ENCODE peak calls at places on chromosomes 12 and 14, in ten cellular contexts. O is astrocyte of the spinal cord, P is AG09319, V is epithelial cell of esophagus, K is pancreas, H is lung, L is B cell, R is left ventricle myocardium inferior, D is mesothelial cell of epicardium, X is dorsolateral prefrontal cortex. I is an unnamed sample.

GRCh38 chr14:20632831-20633771 is 8.4 kb downstream of the OR6S1 start:
- DNase-seq in O (peak), L (peak), R (no peak), K (peak), D (no peak), H (peak), X (no peak), P (peak), V (peak), I (no peak)

GRCh38 chr12:119679490-119679889 is 11.6 kb downstream of the PRKAB1 start:
- DNase-seq in L (no peak), K (no peak), P (no peak), R (no peak), D (no peak), V (no peak), H (no peak), X (no peak), O (no peak), I (no peak)

GRCh38 chr12:88063375-88063774 is 34.2 kb upstream of the C12orf50 start:
- DNase-seq in L (no peak), P (no peak), O (peak), H (no peak), X (no peak), D (no peak), V (no peak), K (no peak), R (no peak), I (no peak)

GRCh38 chr12:82964446-82964845 is 277.7 kb downstream of the TMTC2 start:
- DNase-seq in O (no peak), L (no peak), D (no peak), K (no peak), X (no peak), R (no peak), V (peak), P (no peak), H (no peak), I (no peak)

GRCh38 chr12:121805800-121806555 is 2.2 kb downstream of the SETD1B start:
- DNase-seq in O (no peak), P (no peak), X (no peak), D (no peak), H (no peak), K (no peak), R (no peak), L (peak), V (no peak), I (no peak)

GRCh38 chr12:116861331-116861730 is 19.9 kb downstream of the HRK start:
- DNase-seq in K (no peak), R (peak), L (peak), V (no peak), O (peak), D (no peak), X (peak), P (peak), H (no peak), I (peak)

GRCh38 chr12:38144601-38145436 is 171.8 kb upstream of the ALG10B start:
- DNase-seq in P (no peak), K (peak), D (no peak), X (no peak), R (no peak), V (peak), O (no peak), L (no peak), H (no peak), I (no peak)

GRCh38 chr14:34930591-34931069 is 52.2 kb upstream of the SRP54 start:
- DNase-seq in V (no peak), X (no peak), O (no peak), K (no peak), R (no peak), H (no peak), P (no peak), L (no peak), D (no peak), I (no peak)

GRCh38 chr12:75878382-75878720 is 153.2 kb downstream of the PHLDA1 start:
- DNase-seq in D (no peak), V (peak), H (no peak), K (no peak), L (no peak), R (no peak), O (peak), P (peak), X (no peak), I (peak)

GRCh38 chr12:49487605-49488004 is 51.2 kb upstream of the KCNH3 start:
- DNase-seq in R (no peak), X (no peak), P (no peak), O (no peak), H (no peak), D (no peak), V (no peak), L (no peak), K (no peak), I (no peak)

GRCh38 chr14:74299061-74299545 is 3.6 kb downstream of the ABCD4 start:
- DNase-seq in P (no peak), K (no peak), X (no peak), O (peak), V (peak), D (no peak), H (no peak), L (no peak), R (no peak), I (no peak)

GRCh38 chr14:64654072-64654899 is 49.9 kb upstream of the PLEKHG3 start:
- DNase-seq in L (no peak), R (no peak), H (no peak), O (peak), K (no peak), D (no peak), P (no peak), X (no peak), V (peak), I (no peak)

GRCh38 chr12:121578230-121579189 is 2.3 kb downstream of the KDM2B start:
- DNase-seq in D (no peak), P (no peak), O (no peak), X (peak), H (no peak), R (peak), V (no peak), K (no peak), L (peak), I (no peak)

GRCh38 chr12:47074757-47075156 is 4.7 kb upstream of the PCED1B start:
- DNase-seq in V (no peak), H (no peak), L (no peak), K (no peak), D (no peak), R (no peak), O (no peak), X (no peak), P (no peak), I (no peak)

GRCh38 chr14:75609606-75610476 is 31.4 kb downstream of the FLVCR2 start:
- DNase-seq in P (no peak), D (no peak), O (peak), X (no peak), H (no peak), V (no peak), R (no peak), L (no peak), K (no peak), I (peak)

GRCh38 chr12:123900898-123901376 is 71.7 kb downstream of the CCDC92 start:
- DNase-seq in D (no peak), P (no peak), H (no peak), K (no peak), X (no peak), V (peak), L (no peak), O (peak), R (no peak), I (no peak)

GRCh38 chr12:99059824-99060526 is 414.9 kb downstream of the APAF1 start:
- DNase-seq in V (no peak), K (peak), O (no peak), H (no peak), L (no peak), X (no peak), R (no peak), D (peak), P (no peak), I (no peak)

GRCh38 chr14:90820958-90821357 is 4.7 kb upstream of the TTC7B start:
- DNase-seq in R (no peak), D (no peak), K (no peak), V (peak), X (peak), L (no peak), H (no peak), O (peak), P (no peak), I (no peak)

GRCh38 chr14:51609251-51609986 is 42.3 kb upstream of the FRMD6 start:
- DNase-seq in H (no peak), O (peak), P (no peak), R (no peak), V (no peak), X (no peak), D (no peak), K (no peak), L (no peak), I (no peak)

GRCh38 chr12:132824053-132824452 is 4.6 kb downstream of the GOLGA3 start:
- DNase-seq in K (no peak), R (no peak), X (no peak), V (peak), H (no peak), D (no peak), O (no peak), P (no peak), L (no peak), I (no peak)

GRCh38 chr14:56309198-56309597 is 191.0 kb downstream of the PELI2 start:
- DNase-seq in R (no peak), P (no peak), D (no peak), L (no peak), H (no peak), X (no peak), V (no peak), O (no peak), K (no peak), I (no peak)

GRCh38 chr14:74203546-74203945 is 35.7 kb upstream of the VSX2 start:
- DNase-seq in H (no peak), P (no peak), K (no peak), D (no peak), O (no peak), R (no peak), V (no peak), X (no peak), L (no peak), I (no peak)

GRCh38 chr12:94783862-94784261 is 133.5 kb upstream of the TMCC3 start:
- DNase-seq in H (no peak), K (no peak), R (no peak), V (peak), X (no peak), L (no peak), D (no peak), O (peak), P (no peak), I (no peak)

GRCh38 chr14:68942281-68943035 is 36.6 kb downstream of the ACTN1 start:
- DNase-seq in O (no peak), P (no peak), H (no peak), V (no peak), L (no peak), K (no peak), D (no peak), R (no peak), X (no peak), I (no peak)

GRCh38 chr14:91968280-91968679 is 20.8 kb upstream of the FBLN5 start:
- DNase-seq in X (no peak), D (no peak), O (no peak), H (no peak), R (no peak), L (no peak), V (no peak), P (no peak), K (no peak), I (no peak)

GRCh38 chr12:118520428-118520827 is 144.1 kb downstream of the SUDS3 start:
- DNase-seq in O (no peak), V (no peak), P (no peak), D (no peak), K (no peak), R (no peak), H (no peak), X (no peak), L (no peak), I (no peak)

GRCh38 chr14:68981539-68981976 is 2.5 kb upstream of the ACTN1 start:
- DNase-seq in X (no peak), H (no peak), L (no peak), P (no peak), O (peak), K (no peak), D (no peak), V (peak), R (no peak), I (no peak)

GRCh38 chr12:44780221-44780770 is 95.8 kb downstream of the NELL2 start:
- DNase-seq in X (no peak), V (no peak), P (no peak), D (no peak), L (no peak), H (no peak), R (no peak), O (no peak), K (no peak), I (no peak)

GRCh38 chr14:37340353-37340752 is 142.6 kb downstream of the MIPOL1 start:
- DNase-seq in K (no peak), O (no peak), R (no peak), D (no peak), H (no peak), X (no peak), V (no peak), P (no peak), L (no peak), I (no peak)

GRCh38 chr12:7705846-7706245 is 5.4 kb upstream of the DPPA3 start:
- DNase-seq in R (no peak), K (no peak), P (no peak), D (no peak), V (no peak), X (no peak), L (no peak), O (no peak), H (no peak), I (no peak)

GRCh38 chr12:109738209-109738608 is 24.6 kb downstream of the FAM222A start:
- DNase-seq in D (peak), K (peak), L (no peak), R (no peak), H (no peak), V (no peak), P (no peak), O (no peak), X (peak), I (no peak)

GRCh38 chr12:108561852-108562347 is 496 bp upstream of the ISCU start:
- DNase-seq in R (no peak), V (no peak), P (no peak), D (no peak), H (no peak), L (no peak), O (no peak), X (no peak), K (no peak), I (no peak)

GRCh38 chr14:24372701-24373416 is 4.9 kb downstream of the NFATC4 start:
- DNase-seq in K (no peak), D (no peak), X (no peak), L (no peak), O (no peak), P (no peak), H (no peak), R (peak), V (no peak), I (no peak)

GRCh38 chr14:104096318-104096717 is 10.8 kb downstream of the ASPG start:
- DNase-seq in L (no peak), D (no peak), P (no peak), V (no peak), R (no peak), H (no peak), O (no peak), K (no peak), X (no peak), I (no peak)

DNA sequence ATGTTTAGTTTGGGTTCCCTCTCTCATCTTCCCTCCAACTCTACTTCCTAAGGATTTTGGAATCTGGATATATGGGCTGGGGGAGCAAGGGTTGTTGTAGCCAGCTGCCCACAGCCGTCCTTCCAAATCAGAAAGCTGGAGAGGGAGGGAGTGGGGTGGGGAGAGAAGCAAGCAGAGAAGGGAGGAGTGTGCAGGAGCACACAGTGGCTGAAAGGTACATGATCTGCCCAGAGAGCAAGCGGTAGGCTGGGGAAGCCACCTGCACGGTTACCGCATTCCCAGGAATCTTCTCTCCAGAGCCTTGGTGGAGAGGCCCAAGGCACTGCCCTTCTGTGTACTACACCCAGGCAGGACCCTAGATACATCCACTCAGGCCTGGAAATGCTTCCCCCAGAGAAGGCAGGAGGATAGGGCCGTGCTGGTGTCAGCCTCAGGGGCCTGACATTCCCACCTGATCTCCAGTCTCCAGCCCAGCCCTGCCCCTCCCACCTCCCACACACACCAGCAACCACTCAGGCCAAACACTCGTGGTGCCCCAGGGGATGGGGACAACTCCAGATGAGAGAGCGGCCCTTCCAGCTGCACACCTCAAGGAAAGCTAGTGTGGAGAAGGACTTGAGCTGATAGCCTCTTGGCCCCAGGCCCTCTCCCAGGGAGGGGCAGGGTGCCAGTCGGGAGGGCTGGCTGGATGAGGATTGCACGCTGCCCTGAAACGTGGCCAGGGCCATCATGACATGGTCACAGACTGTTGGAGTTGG is 52.5 kb downstream of the IRF2BPL start:
- DNase-seq in H (no peak), D (no peak), R (no peak), L (no peak), O (no peak), K (no peak), V (no peak), P (no peak), X (no peak), I (no peak)
- TF ChIP-seq CTCF in H (no peak), D (no peak), R (no peak), L (no peak), O (no peak), K (no peak), V (no peak), P (no peak), X (no peak), I (no peak)

GRCh38 chr12:112937741-112938719 is at the start of gene OAS3:
- DNase-seq in H (peak), K (peak), O (peak), V (peak), X (peak), D (no peak), R (peak), L (peak), P (peak), I (peak)
- TF ChIP-seq CTCF in H (no peak), K (no peak), O (no peak), V (no peak), X (no peak), D (no peak), R (no peak), L (no peak), P (no peak), I (no peak)

GRCh38 chr14:61252354-61253063 is 28.6 kb downstream of the TMEM30B start:
- DNase-seq in V (peak), H (peak), P (peak), R (peak), K (peak), L (peak), X (peak), O (peak), D (peak), I (peak)

GRCh38 chr14:61254803-61255526 is 26.2 kb downstream of the TMEM30B start:
- DNase-seq in D (no peak), X (no peak), K (no peak), H (no peak), V (no peak), O (no peak), L (no peak), R (no peak), P (no peak), I (no peak)

GRCh38 chr14:61255968-61256367 is 25.2 kb downstream of the TMEM30B start:
- DNase-seq in X (no peak), O (no peak), V (no peak), P (no peak), H (no peak), L (no peak), D (no peak), K (no peak), R (no peak), I (no peak)

GRCh38 chr14:61250063-61250462 is 31.1 kb downstream of the TMEM30B start:
- DNase-seq in X (no peak), L (no peak), O (no peak), P (no peak), H (no peak), R (no peak), D (no peak), K (no peak), V (no peak), I (no peak)

DNA sequence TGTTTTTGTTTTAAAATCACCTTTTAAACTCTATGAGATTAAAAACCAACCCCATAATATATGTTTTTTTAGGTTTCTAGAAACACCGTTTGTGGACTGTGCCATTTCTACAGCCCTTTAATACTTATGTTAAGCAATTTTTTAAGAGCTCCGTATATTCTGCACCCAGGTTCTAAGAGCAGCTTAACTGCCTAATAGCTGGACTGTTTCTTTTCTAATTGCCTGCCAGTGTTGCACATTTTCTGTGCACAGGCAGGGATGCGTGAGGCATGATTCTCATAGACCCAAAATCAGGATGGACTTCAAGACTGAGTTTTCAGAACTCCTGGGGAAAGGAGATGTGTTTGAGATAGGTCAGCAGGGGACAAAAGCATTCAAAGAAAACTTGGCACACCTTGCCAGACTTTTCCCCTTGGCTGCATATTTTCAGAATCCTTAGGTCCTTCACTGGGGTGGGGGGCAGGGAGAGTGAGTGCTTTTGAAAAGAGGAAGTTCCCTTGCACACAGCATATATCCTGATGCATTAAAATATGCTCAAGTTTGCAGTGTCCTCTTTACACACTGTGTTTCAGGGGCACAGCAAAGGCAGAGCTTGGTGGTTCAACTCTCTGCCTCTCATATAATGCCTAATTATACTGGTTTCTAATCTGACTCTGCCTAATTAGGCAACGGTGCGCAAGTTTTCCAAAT is 27.9 kb downstream of the TMEM30B start:
- DNase-seq in D (no peak), L (no peak), K (no peak), V (no peak), O (no peak), P (no peak), X (no peak), R (no peak), H (no peak), I (no peak)
- TF ChIP-seq CTCF in D (no peak), L (peak), K (peak), V (no peak), O (no peak), P (no peak), X (no peak), R (peak), H (no peak), I (no peak)

GRCh38 chr12:57815177-57816000 is 3.1 kb downstream of the AVIL start:
- DNase-seq in R (no peak), V (peak), D (no peak), K (no peak), O (no peak), P (no peak), X (no peak), L (no peak), H (no peak), I (no peak)
- TF ChIP-seq CTCF in R (no peak), V (no peak), D (no peak), K (no peak), O (peak), P (no peak), X (no peak), L (no peak), H (no peak), I (no peak)

GRCh38 chr12:91620949-91621348 is 438.3 kb upstream of the DCN start:
- DNase-seq in R (no peak), V (no peak), P (no peak), O (peak), L (no peak), D (no peak), X (peak), K (no peak), H (no peak), I (no peak)
- TF ChIP-seq CTCF in R (peak), V (no peak), P (no peak), O (peak), L (no peak), D (no peak), X (no peak), K (no peak), H (no peak), I (no peak)

GRCh38 chr14:93115920-93116675 is at the start of gene ITPK1:
- DNase-seq in L (peak), R (peak), P (no peak), D (peak), H (peak), V (peak), O (peak), X (peak), K (peak), I (peak)
- TF ChIP-seq CTCF in L (peak), R (peak), P (no peak), D (peak), H (no peak), V (no peak), O (peak), X (peak), K (no peak), I (no peak)

DNA sequence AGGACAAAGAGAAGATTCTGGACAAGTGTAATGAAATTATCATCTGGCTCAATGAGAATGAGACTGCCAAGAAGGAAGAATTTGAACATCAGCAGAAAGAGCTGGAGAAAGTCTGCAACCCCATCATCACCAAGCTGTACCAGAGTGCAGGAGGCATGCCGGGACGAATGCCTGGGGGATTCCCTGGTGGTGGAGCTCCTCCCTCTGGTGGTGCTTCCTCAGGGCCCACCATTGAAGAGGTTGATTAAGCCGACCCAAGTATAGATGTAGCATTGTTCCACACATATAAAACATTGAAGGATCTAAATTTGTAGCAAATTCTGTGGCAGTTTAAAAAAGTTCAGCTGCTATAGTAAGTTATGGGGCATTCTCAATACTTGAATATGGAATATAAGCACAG is 174.3 kb upstream of the CCND2 start:
- DNase-seq in X (no peak), R (no peak), H (no peak), L (no peak), P (no peak), V (no peak), D (no peak), K (no peak), O (no peak), I (no peak)
- TF ChIP-seq CTCF in X (no peak), R (no peak), H (no peak), L (no peak), P (no peak), V (no peak), D (no peak), K (no peak), O (no peak), I (no peak)

GRCh38 chr12:39442895-39443703 is at the start of gene KIF21A:
- DNase-seq in D (peak), X (peak), R (peak), O (peak), P (peak), H (peak), L (peak), V (peak), K (peak), I (peak)
- TF ChIP-seq CTCF in D (peak), X (peak), R (peak), O (peak), P (peak), H (no peak), L (peak), V (peak), K (peak), I (peak)